ENCODE peak calls at places on chromosomes 3 and 15, in five cellular contexts. S, Y, N, H and W are unnamed samples.

GRCh38 chr3:158859362-158859761 is 57.5 kb downstream of the MFSD1 start:
- DNase-seq in Y (no peak), N (no peak), H (no peak), S (no peak), W (no peak)

GRCh38 chr15:90479656-90480055 is 50.1 kb upstream of the CRTC3 start:
- DNase-seq in H (no peak), Y (no peak), N (no peak), S (no peak), W (no peak)

GRCh38 chr3:18386274-18386673 is 38.9 kb downstream of the SATB1 start:
- DNase-seq in Y (no peak), S (no peak), H (no peak), N (no peak), W (no peak)

GRCh38 chr15:40182358-40183029 is 21.6 kb downstream of the BUB1B start:
- DNase-seq in N (no peak), S (no peak), H (no peak), Y (no peak), W (no peak)

GRCh38 chr3:16811950-16812349 is 72.8 kb upstream of the PLCL2 start:
- DNase-seq in N (no peak), H (no peak), S (no peak), Y (no peak), W (no peak)

GRCh38 chr15:92393287-92393993 is at the start of gene ST8SIA2:
- DNase-seq in Y (no peak), N (no peak), S (no peak), H (no peak), W (peak)

GRCh38 chr15:42141246-42141645 is 15.2 kb downstream of the PLA2G4F start:
- DNase-seq in S (no peak), Y (no peak), N (no peak), H (no peak), W (no peak)

GRCh38 chr3:115550285-115550741 is 73.0 kb upstream of the GAP43 start:
- DNase-seq in N (no peak), H (no peak), Y (no peak), S (peak), W (no peak)

GRCh38 chr3:129160891-129161859 is at the start of gene ISY1:
- DNase-seq in Y (peak), H (peak), N (peak), S (peak), W (peak)

GRCh38 chr3:68819361-68819760 is 113.0 kb downstream of the TAFA4 start:
- DNase-seq in S (no peak), Y (peak), H (no peak), N (no peak), W (no peak)

GRCh38 chr3:68817243-68817642 is 115.1 kb downstream of the TAFA4 start:
- DNase-seq in H (no peak), N (no peak), S (no peak), Y (no peak), W (no peak)
- TF ChIP-seq SUZ12 in H (no peak), N (no peak), S (no peak), Y (no peak), W (no peak)

GRCh38 chr3:68057637-68058320 is 403.4 kb upstream of the SUCLG2 start:
- DNase-seq in S (no peak), Y (no peak), H (no peak), N (no peak), W (no peak)
- TF ChIP-seq SUZ12 in S (no peak), Y (no peak), H (no peak), N (no peak), W (no peak)

DNA sequence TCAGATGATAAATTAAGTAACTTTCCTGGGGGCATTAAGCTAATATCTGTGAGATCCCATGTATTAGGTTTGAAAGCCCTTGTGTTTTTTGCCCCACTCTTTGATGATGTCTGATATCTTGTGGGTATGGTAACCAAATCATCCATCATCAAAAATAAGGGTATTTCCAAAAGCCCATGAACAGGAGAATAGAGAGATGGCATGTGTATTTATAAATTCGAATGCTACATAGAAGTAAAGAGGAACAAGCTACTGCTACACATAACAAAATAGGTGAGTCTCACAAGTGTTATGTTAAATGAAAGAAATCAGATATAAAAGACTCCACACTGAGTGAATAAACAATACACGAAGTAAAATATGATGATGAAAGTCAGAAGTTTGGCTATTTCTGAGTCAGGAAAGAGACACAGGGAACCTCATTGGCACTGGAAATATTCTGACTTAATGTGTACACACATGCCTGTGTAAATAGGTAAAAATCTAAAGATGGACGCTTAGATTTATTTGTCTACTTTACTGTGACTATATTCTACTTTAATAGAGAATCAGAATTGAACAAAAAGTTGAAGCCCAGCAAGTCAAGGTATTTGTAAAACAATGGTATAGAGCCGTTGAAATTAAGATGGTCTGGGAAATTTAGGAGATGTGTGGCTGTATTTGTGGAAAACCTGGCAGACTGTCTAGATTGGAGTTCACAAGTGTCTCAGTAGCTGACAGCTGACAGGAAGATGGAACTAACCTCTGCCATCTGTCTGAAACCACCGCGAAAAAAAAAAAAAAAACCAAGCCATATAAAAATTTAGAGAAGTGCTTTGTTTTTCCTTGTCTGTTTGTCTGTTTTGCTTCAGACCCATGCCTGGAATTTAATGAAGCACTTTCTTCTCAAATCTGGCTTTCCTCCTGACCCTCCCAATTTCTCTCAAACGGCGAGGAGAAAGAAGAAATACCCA is 111.0 kb upstream of the TGFBR2 start:
- DNase-seq in N (no peak), S (no peak), H (no peak), Y (no peak), W (no peak)
- TF ChIP-seq SUZ12 in N (no peak), S (no peak), H (no peak), Y (no peak), W (no peak)

GRCh38 chr3:43288366-43288765 is 2.0 kb downstream of the SNRK start:
- DNase-seq in N (no peak), Y (no peak), H (no peak), S (no peak), W (no peak)

GRCh38 chr3:43288850-43289249 is 2.5 kb downstream of the SNRK start:
- DNase-seq in Y (no peak), S (peak), N (no peak), H (no peak), W (no peak)

GRCh38 chr3:43290961-43291360 is 4.6 kb downstream of the SNRK start:
- DNase-seq in H (no peak), S (no peak), N (no peak), Y (no peak), W (no peak)

GRCh38 chr3:43289401-43289800 is 3.1 kb downstream of the SNRK start:
- DNase-seq in H (no peak), Y (no peak), S (no peak), N (no peak), W (no peak)

GRCh38 chr3:43291546-43291945 is 5.2 kb downstream of the SNRK start:
- DNase-seq in S (no peak), H (no peak), Y (no peak), N (no peak), W (no peak)
- TF ChIP-seq SUZ12 in S (no peak), H (no peak), Y (no peak), N (no peak), W (no peak)

GRCh38 chr3:14780927-14781507 is 37.7 kb upstream of the FGD5 start:
- DNase-seq in S (peak), N (peak), H (peak), Y (peak), W (peak)
- TF ChIP-seq SUZ12 in S (no peak), N (no peak), H (no peak), Y (no peak), W (no peak)